ENCODE peak calls at places on chromosomes 16 and 17, in seven cellular contexts. One of them, this sample, is unnamed.

GRCh38 chr17:28612936-28613872 is 781 bp downstream of the RSKR start:
- DNase-seq in B cell: peak
- DNase-seq in MCF 10A: peak
- DNase-seq in gastrocnemius medialis: no peak
- DNase-seq in upper lobe of right lung: no peak
- DNase-seq in left ventricle myocardium inferior: no peak
- DNase-seq in adrenal gland: peak
- DNase-seq in this sample: no peak

GRCh38 chr16:49599281-49599680 is 225.7 kb downstream of the C16orf78 start:
- DNase-seq in B cell: no peak
- DNase-seq in MCF 10A: no peak
- DNase-seq in gastrocnemius medialis: no peak
- DNase-seq in upper lobe of right lung: no peak
- DNase-seq in left ventricle myocardium inferior: no peak
- DNase-seq in adrenal gland: no peak
- DNase-seq in this sample: no peak

GRCh38 chr17:31339906-31340661 is 18.7 kb upstream of the EVI2A start:
- DNase-seq in B cell: no peak
- DNase-seq in MCF 10A: peak
- DNase-seq in gastrocnemius medialis: no peak
- DNase-seq in upper lobe of right lung: no peak
- DNase-seq in left ventricle myocardium inferior: no peak
- DNase-seq in adrenal gland: peak
- DNase-seq in this sample: no peak

GRCh38 chr17:80111702-80112470 is 10.5 kb downstream of the GAA start:
- DNase-seq in B cell: no peak
- DNase-seq in MCF 10A: no peak
- DNase-seq in gastrocnemius medialis: no peak
- DNase-seq in upper lobe of right lung: no peak
- DNase-seq in left ventricle myocardium inferior: no peak
- DNase-seq in adrenal gland: no peak
- DNase-seq in this sample: peak

GRCh38 chr17:63963123-63963522 is 9.6 kb downstream of the SCN4A start:
- DNase-seq in B cell: no peak
- DNase-seq in MCF 10A: no peak
- DNase-seq in gastrocnemius medialis: no peak
- DNase-seq in upper lobe of right lung: no peak
- DNase-seq in left ventricle myocardium inferior: peak
- DNase-seq in adrenal gland: peak
- DNase-seq in this sample: no peak

GRCh38 chr17:4433515-4434031 is at the start of gene SPNS3:
- DNase-seq in B cell: peak
- DNase-seq in MCF 10A: no peak
- DNase-seq in gastrocnemius medialis: no peak
- DNase-seq in upper lobe of right lung: no peak
- DNase-seq in left ventricle myocardium inferior: no peak
- DNase-seq in adrenal gland: no peak
- DNase-seq in this sample: no peak

GRCh38 chr16:85436636-85437160 is 176.4 kb upstream of the GSE1 start:
- DNase-seq in B cell: no peak
- DNase-seq in MCF 10A: no peak
- DNase-seq in gastrocnemius medialis: no peak
- DNase-seq in upper lobe of right lung: no peak
- DNase-seq in left ventricle myocardium inferior: no peak
- DNase-seq in adrenal gland: no peak
- DNase-seq in this sample: no peak

GRCh38 chr17:77914440-77915254 is 43.9 kb upstream of the TNRC6C start:
- DNase-seq in B cell: no peak
- DNase-seq in MCF 10A: peak
- DNase-seq in gastrocnemius medialis: no peak
- DNase-seq in upper lobe of right lung: no peak
- DNase-seq in left ventricle myocardium inferior: no peak
- DNase-seq in adrenal gland: no peak
- DNase-seq in this sample: no peak

GRCh38 chr16:354971-355441 is 2.5 kb upstream of the AXIN1 start:
- DNase-seq in B cell: no peak
- DNase-seq in MCF 10A: no peak
- DNase-seq in gastrocnemius medialis: no peak
- DNase-seq in upper lobe of right lung: no peak
- DNase-seq in left ventricle myocardium inferior: no peak
- DNase-seq in adrenal gland: no peak
- DNase-seq in this sample: no peak

GRCh38 chr17:57881783-57882291 is 32.0 kb upstream of the MRPS23 start:
- DNase-seq in B cell: no peak
- DNase-seq in MCF 10A: no peak
- DNase-seq in gastrocnemius medialis: no peak
- DNase-seq in upper lobe of right lung: no peak
- DNase-seq in left ventricle myocardium inferior: no peak
- DNase-seq in adrenal gland: no peak
- DNase-seq in this sample: no peak

GRCh38 chr17:41421116-41421515 is 3.3 kb downstream of the KRT37 start:
- DNase-seq in B cell: no peak
- DNase-seq in MCF 10A: peak
- DNase-seq in gastrocnemius medialis: no peak
- DNase-seq in upper lobe of right lung: no peak
- DNase-seq in left ventricle myocardium inferior: no peak
- DNase-seq in adrenal gland: no peak
- DNase-seq in this sample: no peak

GRCh38 chr16:68823401-68823800 is 19.9 kb upstream of the TANGO6 start:
- DNase-seq in B cell: no peak
- DNase-seq in MCF 10A: no peak
- DNase-seq in gastrocnemius medialis: no peak
- DNase-seq in upper lobe of right lung: no peak
- DNase-seq in left ventricle myocardium inferior: no peak
- DNase-seq in adrenal gland: no peak
- DNase-seq in this sample: no peak

GRCh38 chr17:27807567-27808470 is 7.5 kb upstream of the NOS2 start:
- DNase-seq in B cell: peak
- DNase-seq in MCF 10A: no peak
- DNase-seq in gastrocnemius medialis: no peak
- DNase-seq in upper lobe of right lung: no peak
- DNase-seq in left ventricle myocardium inferior: no peak
- DNase-seq in adrenal gland: peak
- DNase-seq in this sample: no peak

GRCh38 chr17:79905832-79906231 is 66.6 kb upstream of the CBX4 start:
- DNase-seq in B cell: no peak
- DNase-seq in MCF 10A: peak
- DNase-seq in gastrocnemius medialis: no peak
- DNase-seq in upper lobe of right lung: no peak
- DNase-seq in left ventricle myocardium inferior: no peak
- DNase-seq in adrenal gland: no peak
- DNase-seq in this sample: peak

GRCh38 chr16:27238016-27238587 is 30.5 kb downstream of the NSMCE1 start:
- DNase-seq in B cell: no peak
- DNase-seq in MCF 10A: no peak
- DNase-seq in gastrocnemius medialis: no peak
- DNase-seq in upper lobe of right lung: peak
- DNase-seq in left ventricle myocardium inferior: no peak
- DNase-seq in adrenal gland: no peak
- DNase-seq in this sample: peak

GRCh38 chr17:58531122-58531521 is 16.7 kb upstream of the MTMR4 start:
- DNase-seq in B cell: no peak
- DNase-seq in MCF 10A: no peak
- DNase-seq in gastrocnemius medialis: no peak
- DNase-seq in upper lobe of right lung: no peak
- DNase-seq in left ventricle myocardium inferior: no peak
- DNase-seq in adrenal gland: no peak
- DNase-seq in this sample: no peak

GRCh38 chr16:89827383-89828198 is 684 bp upstream of the SPIRE2 start:
- DNase-seq in B cell: no peak
- DNase-seq in MCF 10A: peak
- DNase-seq in gastrocnemius medialis: no peak
- DNase-seq in upper lobe of right lung: no peak
- DNase-seq in left ventricle myocardium inferior: peak
- DNase-seq in adrenal gland: peak
- DNase-seq in this sample: no peak

GRCh38 chr17:71063127-71063526 is 893.8 kb downstream of the KCNJ2 start:
- DNase-seq in B cell: no peak
- DNase-seq in MCF 10A: no peak
- DNase-seq in gastrocnemius medialis: no peak
- DNase-seq in upper lobe of right lung: no peak
- DNase-seq in left ventricle myocardium inferior: no peak
- DNase-seq in adrenal gland: no peak
- DNase-seq in this sample: no peak

GRCh38 chr16:56190903-56191806 is at the start of gene GNAO1:
- DNase-seq in B cell: peak
- DNase-seq in MCF 10A: peak
- DNase-seq in gastrocnemius medialis: peak
- DNase-seq in upper lobe of right lung: peak
- DNase-seq in left ventricle myocardium inferior: peak
- DNase-seq in adrenal gland: peak
- DNase-seq in this sample: no peak

GRCh38 chr16:77896357-77896972 is 108.1 kb downstream of the VAT1L start:
- DNase-seq in B cell: no peak
- DNase-seq in MCF 10A: no peak
- DNase-seq in gastrocnemius medialis: no peak
- DNase-seq in upper lobe of right lung: no peak
- DNase-seq in left ventricle myocardium inferior: no peak
- DNase-seq in adrenal gland: peak
- DNase-seq in this sample: no peak

GRCh38 chr16:57999971-58000705 is at the start of gene ZNF319:
- DNase-seq in B cell: no peak
- DNase-seq in MCF 10A: no peak
- DNase-seq in gastrocnemius medialis: no peak
- DNase-seq in upper lobe of right lung: no peak
- DNase-seq in left ventricle myocardium inferior: no peak
- DNase-seq in adrenal gland: peak
- DNase-seq in this sample: no peak

GRCh38 chr16:57998992-57999365 is 1.5 kb downstream of the ZNF319 start:
- DNase-seq in B cell: no peak
- DNase-seq in MCF 10A: no peak
- DNase-seq in gastrocnemius medialis: no peak
- DNase-seq in upper lobe of right lung: peak
- DNase-seq in left ventricle myocardium inferior: no peak
- DNase-seq in adrenal gland: no peak
- DNase-seq in this sample: no peak

GRCh38 chr16:57998484-57998883 is 2.0 kb downstream of the ZNF319 start:
- DNase-seq in B cell: no peak
- DNase-seq in MCF 10A: peak
- DNase-seq in gastrocnemius medialis: no peak
- DNase-seq in upper lobe of right lung: peak
- DNase-seq in left ventricle myocardium inferior: peak
- DNase-seq in adrenal gland: no peak
- DNase-seq in this sample: peak

GRCh38 chr16:58000706-58001676 is at the start of gene USB1:
- DNase-seq in B cell: peak
- DNase-seq in MCF 10A: peak
- DNase-seq in gastrocnemius medialis: peak
- DNase-seq in upper lobe of right lung: peak
- DNase-seq in left ventricle myocardium inferior: peak
- DNase-seq in adrenal gland: peak
- DNase-seq in this sample: no peak

DNA sequence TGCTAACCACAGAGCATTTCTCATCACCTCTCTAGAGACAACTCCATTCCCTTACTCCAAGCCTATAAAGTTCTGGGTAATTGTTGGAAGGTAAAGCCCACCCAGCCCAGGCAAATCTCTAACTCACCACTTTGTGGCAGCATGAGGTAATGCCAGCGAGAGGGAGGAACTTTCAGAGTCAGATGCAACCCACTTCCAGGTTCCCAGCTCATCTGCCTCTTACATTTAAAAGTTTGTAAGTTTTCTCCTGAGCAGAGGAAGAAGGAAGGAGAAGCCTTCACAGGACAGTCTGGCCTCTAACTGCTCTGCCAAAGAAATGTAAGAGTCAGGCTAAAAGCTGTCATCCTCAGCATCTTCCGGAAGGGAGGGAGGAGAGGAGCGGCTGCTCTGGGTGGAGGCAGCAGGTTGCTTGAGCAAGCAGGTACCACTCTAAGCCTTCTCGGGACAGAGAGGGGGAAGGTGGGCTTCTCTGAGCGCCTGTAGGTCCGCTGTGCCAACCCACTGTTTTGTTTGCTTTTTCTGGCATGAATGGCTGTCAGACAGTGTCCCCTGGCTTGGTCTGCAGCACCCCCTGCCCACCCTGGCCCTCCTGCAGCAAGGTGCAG is 1.0 kb downstream of the ZNF319 start:
- DNase-seq in B cell: no peak
- DNase-seq in MCF 10A: peak
- DNase-seq in gastrocnemius medialis: no peak
- DNase-seq in upper lobe of right lung: no peak
- DNase-seq in left ventricle myocardium inferior: no peak
- DNase-seq in adrenal gland: no peak
- DNase-seq in this sample: no peak
- TF ChIP-seq CTCF in B cell: no peak
- TF ChIP-seq CTCF in MCF 10A: no peak
- TF ChIP-seq CTCF in gastrocnemius medialis: no peak
- TF ChIP-seq CTCF in upper lobe of right lung: no peak
- TF ChIP-seq CTCF in left ventricle myocardium inferior: no peak
- TF ChIP-seq CTCF in adrenal gland: no peak
- TF ChIP-seq CTCF in this sample: no peak

GRCh38 chr16:87956771-87957279 is 5.6 kb downstream of the BANP start:
- DNase-seq in B cell: no peak
- DNase-seq in MCF 10A: peak
- DNase-seq in gastrocnemius medialis: no peak
- DNase-seq in upper lobe of right lung: no peak
- DNase-seq in left ventricle myocardium inferior: no peak
- DNase-seq in adrenal gland: no peak
- DNase-seq in this sample: no peak
- TF ChIP-seq CTCF in B cell: no peak
- TF ChIP-seq CTCF in MCF 10A: no peak
- TF ChIP-seq CTCF in gastrocnemius medialis: no peak
- TF ChIP-seq CTCF in upper lobe of right lung: no peak
- TF ChIP-seq CTCF in left ventricle myocardium inferior: peak
- TF ChIP-seq CTCF in adrenal gland: no peak
- TF ChIP-seq CTCF in this sample: peak

GRCh38 chr17:21119945-21120249 is 6.9 kb upstream of the DHRS7B start:
- DNase-seq in B cell: no peak
- DNase-seq in MCF 10A: no peak
- DNase-seq in gastrocnemius medialis: no peak
- DNase-seq in upper lobe of right lung: no peak
- DNase-seq in left ventricle myocardium inferior: no peak
- DNase-seq in adrenal gland: no peak
- DNase-seq in this sample: no peak
- TF ChIP-seq CTCF in B cell: peak
- TF ChIP-seq CTCF in MCF 10A: no peak
- TF ChIP-seq CTCF in gastrocnemius medialis: no peak
- TF ChIP-seq CTCF in upper lobe of right lung: no peak
- TF ChIP-seq CTCF in left ventricle myocardium inferior: no peak
- TF ChIP-seq CTCF in adrenal gland: no peak
- TF ChIP-seq CTCF in this sample: peak

GRCh38 chr17:2092253-2092652 is 37.4 kb downstream of the HIC1 start:
- DNase-seq in B cell: no peak
- DNase-seq in MCF 10A: no peak
- DNase-seq in gastrocnemius medialis: no peak
- DNase-seq in upper lobe of right lung: no peak
- DNase-seq in left ventricle myocardium inferior: no peak
- DNase-seq in adrenal gland: no peak
- DNase-seq in this sample: no peak

GRCh38 chr17:2090210-2090641 is 35.3 kb downstream of the HIC1 start:
- DNase-seq in B cell: no peak
- DNase-seq in MCF 10A: no peak
- DNase-seq in gastrocnemius medialis: no peak
- DNase-seq in upper lobe of right lung: no peak
- DNase-seq in left ventricle myocardium inferior: no peak
- DNase-seq in adrenal gland: no peak
- DNase-seq in this sample: no peak

GRCh38 chr17:2089021-2089422 is 34.1 kb downstream of the HIC1 start:
- DNase-seq in B cell: no peak
- DNase-seq in MCF 10A: no peak
- DNase-seq in gastrocnemius medialis: no peak
- DNase-seq in upper lobe of right lung: no peak
- DNase-seq in left ventricle myocardium inferior: no peak
- DNase-seq in adrenal gland: no peak
- DNase-seq in this sample: no peak

GRCh38 chr17:2093349-2093748 is 38.4 kb downstream of the HIC1 start:
- DNase-seq in B cell: no peak
- DNase-seq in MCF 10A: no peak
- DNase-seq in gastrocnemius medialis: no peak
- DNase-seq in upper lobe of right lung: peak
- DNase-seq in left ventricle myocardium inferior: no peak
- DNase-seq in adrenal gland: no peak
- DNase-seq in this sample: no peak

GRCh38 chr17:2090804-2091534 is 36.1 kb downstream of the HIC1 start:
- DNase-seq in B cell: no peak
- DNase-seq in MCF 10A: peak
- DNase-seq in gastrocnemius medialis: no peak
- DNase-seq in upper lobe of right lung: no peak
- DNase-seq in left ventricle myocardium inferior: peak
- DNase-seq in adrenal gland: peak
- DNase-seq in this sample: no peak
- TF ChIP-seq CTCF in B cell: no peak
- TF ChIP-seq CTCF in MCF 10A: no peak
- TF ChIP-seq CTCF in gastrocnemius medialis: peak
- TF ChIP-seq CTCF in upper lobe of right lung: peak
- TF ChIP-seq CTCF in left ventricle myocardium inferior: peak
- TF ChIP-seq CTCF in adrenal gland: peak
- TF ChIP-seq CTCF in this sample: peak

This sample was measured in RWPE2.